ENCODE peak calls at places on chromosomes 12 and 14, in nine cellular contexts. Q is HCT116, C is tibial nerve, S is GM12892, V is body of pancreas, H is esophagus squamous epithelium, O is GM12891, G is Peyer's patch, R is ovary. E is an unnamed sample.

GRCh38 chr12:989051-989450 is 2.0 kb upstream of the ERC1 start:
- DNase-seq in Q (no peak), C (no peak), S (no peak), V (no peak), H (no peak), O (no peak), G (no peak), R (no peak), E (no peak)

GRCh38 chr12:120466560-120467315 is 2.8 kb downstream of the SRSF9 start:
- DNase-seq in Q (peak), C (peak), S (no peak), V (peak), H (no peak), O (no peak), G (peak), R (peak), E (no peak)

GRCh38 chr12:107368586-107368985 is 275.2 kb upstream of the CRY1 start:
- DNase-seq in Q (no peak), C (no peak), S (no peak), V (no peak), H (no peak), O (no peak), G (no peak), R (no peak), E (no peak)

GRCh38 chr14:77027538-77028383 is 747 bp downstream of the IRF2BPL start:
- DNase-seq in Q (no peak), C (no peak), S (peak), V (peak), H (no peak), O (peak), G (peak), R (peak), E (no peak)

GRCh38 chr14:50882932-50883826 is 11.3 kb downstream of the ABHD12B start:
- DNase-seq in Q (no peak), C (no peak), S (no peak), V (peak), H (no peak), O (no peak), G (no peak), R (no peak), E (no peak)

GRCh38 chr14:26323781-26324363 is 274.0 kb downstream of the NOVA1 start:
- DNase-seq in Q (no peak), C (no peak), S (no peak), V (no peak), H (no peak), O (no peak), G (no peak), R (no peak), E (no peak)

GRCh38 chr12:56634242-56634836 is 4.2 kb upstream of the BAZ2A start:
- DNase-seq in Q (peak), C (no peak), S (no peak), V (peak), H (no peak), O (no peak), G (peak), R (peak), E (no peak)

GRCh38 chr14:75535164-75535898 is 13.1 kb downstream of the BATF start:
- DNase-seq in Q (no peak), C (no peak), S (no peak), V (no peak), H (no peak), O (no peak), G (no peak), R (no peak), E (no peak)

GRCh38 chr12:27505124-27505523 is 18.9 kb upstream of the PPFIBP1 start:
- DNase-seq in Q (no peak), C (no peak), S (no peak), V (no peak), H (no peak), O (no peak), G (no peak), R (no peak), E (no peak)

GRCh38 chr12:78636253-78636855 is 228.2 kb upstream of the SYT1 start:
- DNase-seq in Q (no peak), C (no peak), S (no peak), V (no peak), H (no peak), O (no peak), G (no peak), R (no peak), E (no peak)

GRCh38 chr14:58060077-58060476 is 91.9 kb downstream of the ARMH4 start:
- DNase-seq in Q (no peak), C (no peak), S (no peak), V (no peak), H (no peak), O (no peak), G (no peak), R (no peak), E (no peak)

GRCh38 chr12:53974084-53975018 is at the start of gene HOTAIR:
- DNase-seq in Q (no peak), C (no peak), S (peak), V (peak), H (no peak), O (peak), G (no peak), R (peak), E (no peak)

GRCh38 chr14:40393143-40393542 is 960.9 kb upstream of the FBXO33 start:
- DNase-seq in Q (no peak), C (no peak), S (no peak), V (no peak), H (no peak), O (no peak), G (no peak), R (no peak), E (no peak)

GRCh38 chr14:71396050-71396677 is 488.9 kb downstream of the PCNX1 start:
- DNase-seq in Q (no peak), C (no peak), S (no peak), V (no peak), H (no peak), O (no peak), G (no peak), R (no peak), E (no peak)

GRCh38 chr12:1473418-1473817 is 121.0 kb downstream of the FBXL14 start:
- DNase-seq in Q (no peak), C (no peak), S (no peak), V (peak), H (no peak), O (no peak), G (peak), R (no peak), E (no peak)

GRCh38 chr12:94242871-94243270 is 94.5 kb downstream of the PLXNC1 start:
- DNase-seq in Q (no peak), C (no peak), S (no peak), V (peak), H (no peak), O (no peak), G (no peak), R (no peak), E (no peak)

GRCh38 chr12:9372202-9372601 is 164.0 kb upstream of the PZP start:
- DNase-seq in Q (no peak), C (no peak), S (no peak), V (no peak), H (no peak), O (no peak), G (no peak), R (no peak), E (no peak)

GRCh38 chr14:76780875-76781647 is 19.8 kb downstream of the VASH1 start:
- DNase-seq in Q (no peak), C (no peak), S (no peak), V (no peak), H (no peak), O (no peak), G (peak), R (peak), E (no peak)

GRCh38 chr14:106670006-106670405 is 1143.6 kb downstream of the TMEM121 start:
- DNase-seq in Q (no peak), C (no peak), S (no peak), V (no peak), H (no peak), O (no peak), G (no peak), R (no peak), E (no peak)

GRCh38 chr14:76203086-76204001 is 51.6 kb downstream of the GPATCH2L start:
- DNase-seq in Q (no peak), C (no peak), S (no peak), V (peak), H (no peak), O (no peak), G (no peak), R (peak), E (peak)

GRCh38 chr12:113650476-113650875 is 178.8 kb upstream of the LHX5 start:
- DNase-seq in Q (no peak), C (no peak), S (no peak), V (no peak), H (no peak), O (no peak), G (no peak), R (no peak), E (no peak)

GRCh38 chr14:105178868-105179140 is 2.3 kb downstream of the NUDT14 start:
- DNase-seq in Q (no peak), C (no peak), S (no peak), V (no peak), H (no peak), O (no peak), G (no peak), R (no peak), E (no peak)

GRCh38 chr14:105182296-105183020 is 1.3 kb upstream of the NUDT14 start:
- DNase-seq in Q (no peak), C (no peak), S (no peak), V (no peak), H (no peak), O (no peak), G (no peak), R (no peak), E (no peak)

GRCh38 chr14:105179191-105179590 is 1.9 kb downstream of the NUDT14 start:
- DNase-seq in Q (no peak), C (no peak), S (no peak), V (no peak), H (no peak), O (no peak), G (no peak), R (no peak), E (no peak)

GRCh38 chr14:105181542-105182295 is 607 bp upstream of the NUDT14 start:
- DNase-seq in Q (no peak), C (no peak), S (no peak), V (no peak), H (no peak), O (no peak), G (no peak), R (no peak), E (no peak)

GRCh38 chr14:105180598-105181528 is at the start of gene NUDT14:
- DNase-seq in Q (peak), C (peak), S (peak), V (peak), H (peak), O (peak), G (peak), R (peak), E (no peak)
- TF ChIP-seq POLR2A in Q (no peak), C (no peak), S (no peak), V (no peak), H (no peak), O (no peak), G (peak), R (no peak), E (peak)

DNA sequence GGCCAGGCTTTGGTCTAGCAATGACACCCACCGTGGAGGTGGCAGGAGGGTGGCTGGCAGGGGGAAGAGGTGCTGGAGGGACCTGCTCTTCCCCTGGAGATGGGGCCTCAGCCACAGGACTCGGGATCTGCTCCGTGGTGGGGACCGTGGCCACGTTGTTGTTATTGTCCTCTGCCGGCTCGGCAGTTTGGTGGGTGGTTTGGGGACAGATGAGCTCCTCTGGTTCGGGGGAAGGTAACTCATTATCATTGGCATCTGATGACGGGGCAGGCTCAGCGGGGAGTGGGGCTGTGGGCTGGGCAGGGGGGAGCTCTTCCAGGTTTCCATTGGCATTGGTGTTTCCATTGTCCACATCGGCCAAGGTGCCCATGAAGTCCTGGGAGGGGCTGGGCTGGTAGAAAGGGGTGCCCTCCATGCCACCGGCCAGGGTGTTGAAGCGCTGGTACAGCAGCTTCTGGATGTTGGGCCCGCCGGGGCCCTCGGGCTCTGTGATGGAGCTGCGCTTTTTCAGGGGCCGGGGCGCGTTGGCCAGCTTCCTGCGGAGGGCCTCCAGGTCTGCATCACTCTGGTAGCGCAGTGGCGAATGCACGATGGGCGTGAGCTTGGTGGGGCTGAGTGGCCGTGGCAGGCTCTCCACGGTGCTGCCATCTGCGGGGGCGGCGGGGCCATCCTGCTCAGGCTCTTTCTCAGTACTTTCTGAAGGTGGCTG is 24.3 kb downstream of the ZFYVE21 start:
- DNase-seq in Q (no peak), C (no peak), S (no peak), V (no peak), H (no peak), O (no peak), G (no peak), R (peak), E (no peak)
- TF ChIP-seq POLR2A in Q (no peak), C (no peak), S (no peak), V (no peak), H (no peak), O (no peak), G (no peak), R (no peak), E (no peak)

DNA sequence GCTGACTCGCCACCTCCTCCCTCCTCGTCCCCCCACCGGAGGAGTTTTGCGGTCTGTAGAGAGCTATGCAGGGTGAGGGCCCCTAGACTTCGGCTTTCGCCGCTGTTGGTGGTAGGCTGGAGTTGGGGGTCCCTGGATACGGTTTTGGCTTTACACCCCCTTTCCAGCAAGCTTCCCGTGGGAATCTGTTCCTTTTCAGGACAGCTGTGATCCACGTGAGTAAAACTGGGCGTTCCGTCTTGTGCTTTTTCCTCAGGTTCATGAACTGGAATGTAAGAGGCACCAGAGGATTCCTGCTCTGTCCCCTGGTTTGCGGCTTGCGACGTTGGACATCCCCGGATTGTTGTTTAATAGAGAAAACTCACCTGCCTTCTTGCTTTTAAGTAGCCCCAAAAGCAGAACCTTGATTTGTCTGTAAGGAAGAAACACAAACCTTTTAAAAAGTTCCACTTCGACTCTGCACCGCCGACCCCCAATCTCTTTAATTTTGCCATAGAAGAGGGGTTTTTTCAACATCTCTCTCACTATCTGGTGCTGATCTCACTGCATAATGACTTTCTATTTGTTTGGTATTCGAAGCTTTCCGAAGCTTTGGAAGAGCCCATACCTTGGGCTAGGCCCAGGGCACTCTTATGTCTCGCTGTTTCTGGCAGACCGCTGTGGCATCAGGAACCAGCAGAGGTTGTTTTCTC is 490 bp downstream of the PRORP start:
- DNase-seq in Q (no peak), C (no peak), S (no peak), V (no peak), H (no peak), O (no peak), G (no peak), R (no peak), E (no peak)
- TF ChIP-seq POLR2A in Q (peak), C (no peak), S (no peak), V (peak), H (no peak), O (no peak), G (no peak), R (no peak), E (no peak)

GRCh38 chr12:31325524-31325875 is 450 bp downstream of the SINHCAF start:
- DNase-seq in Q (no peak), C (peak), S (peak), V (no peak), H (no peak), O (peak), G (peak), R (no peak), E (no peak)

GRCh38 chr12:31322651-31323248 is 3.2 kb downstream of the SINHCAF start:
- DNase-seq in Q (no peak), C (no peak), S (no peak), V (no peak), H (no peak), O (no peak), G (no peak), R (peak), E (no peak)

GRCh38 chr12:31323466-31324115 is 2.4 kb downstream of the SINHCAF start:
- DNase-seq in Q (no peak), C (peak), S (peak), V (no peak), H (no peak), O (peak), G (peak), R (no peak), E (no peak)

GRCh38 chr12:31324845-31325523 is 966 bp downstream of the SINHCAF start:
- DNase-seq in Q (no peak), C (peak), S (peak), V (peak), H (no peak), O (peak), G (peak), R (peak), E (no peak)

DNA sequence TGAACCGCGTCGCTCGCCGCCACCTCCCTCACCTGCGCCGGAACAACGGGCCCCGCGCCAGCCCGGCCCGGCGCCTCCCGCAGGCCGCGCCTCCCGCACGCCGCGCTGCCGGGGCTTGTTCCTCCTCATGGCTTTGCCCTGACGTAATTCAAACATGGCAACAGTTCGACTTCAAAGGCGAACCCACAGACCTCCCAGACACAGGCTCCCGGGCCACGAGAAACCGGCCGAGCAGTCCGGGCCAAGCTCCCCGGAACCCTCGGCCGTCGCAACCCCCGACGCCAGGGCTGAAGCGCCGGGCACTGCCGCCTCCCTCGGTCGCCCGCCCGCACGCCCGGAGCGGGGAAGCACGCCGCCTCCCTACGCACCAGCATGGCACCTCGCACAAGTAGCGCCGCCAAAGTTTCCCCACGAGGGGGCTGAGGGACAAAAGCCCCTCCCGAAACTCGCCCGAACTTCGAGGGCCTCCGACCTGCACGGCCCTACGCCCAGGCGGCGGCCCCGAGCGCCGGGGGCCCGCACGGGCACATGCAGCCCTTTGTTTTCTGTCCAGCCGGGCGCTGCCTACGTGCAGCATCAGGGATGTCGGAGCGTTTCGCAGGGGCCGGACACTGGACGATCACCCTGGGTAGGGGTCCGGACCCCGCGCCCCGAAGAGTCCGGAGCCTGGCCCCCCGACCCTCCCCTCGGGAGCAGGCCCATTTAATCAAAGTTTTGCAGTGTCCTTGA is 1.7 kb downstream of the SINHCAF start:
- DNase-seq in Q (peak), C (peak), S (peak), V (peak), H (peak), O (peak), G (peak), R (peak), E (no peak)
- TF ChIP-seq POLR2A in Q (no peak), C (peak), S (no peak), V (peak), H (no peak), O (peak), G (no peak), R (peak), E (peak)